ENCODE peak calls at places on chromosomes 13 and 19, in nine cellular contexts. One of them, this sample, is unnamed.

GRCh38 chr19:34772697-34773554 is at the start of gene ZNF599:
- DNase-seq in tibial nerve: peak; percentile 71
- DNase-seq in K562: peak; percentile 81
- DNase-seq in sigmoid colon: peak; percentile 95
- DNase-seq in upper lobe of left lung: peak; percentile 99
- DNase-seq in A549: peak; percentile 71
- DNase-seq in GM12878: peak; percentile 68
- DNase-seq in suprapubic skin: peak; percentile 92
- DNase-seq in SK-N-SH: peak; percentile 90
- DNase-seq in this sample: peak; percentile 91

GRCh38 chr19:12648088-12648487 is 18.5 kb downstream of the MAN2B1 start:
- DNase-seq in tibial nerve: no peak
- DNase-seq in K562: peak; percentile 53
- DNase-seq in sigmoid colon: no peak
- DNase-seq in upper lobe of left lung: peak; percentile 86
- DNase-seq in A549: no peak
- DNase-seq in GM12878: no peak
- DNase-seq in suprapubic skin: no peak
- DNase-seq in SK-N-SH: peak; percentile 85
- DNase-seq in this sample: no peak

GRCh38 chr19:6802336-6803035 is 30.0 kb downstream of the VAV1 start:
- DNase-seq in tibial nerve: no peak
- DNase-seq in K562: no peak
- DNase-seq in sigmoid colon: peak; percentile 67
- DNase-seq in upper lobe of left lung: no peak
- DNase-seq in A549: peak; percentile 25
- DNase-seq in GM12878: peak; percentile 78
- DNase-seq in suprapubic skin: no peak
- DNase-seq in SK-N-SH: no peak
- DNase-seq in this sample: peak; percentile 39

GRCh38 chr19:10878253-10878652 is 6.9 kb downstream of the CARM1 start:
- DNase-seq in tibial nerve: no peak
- DNase-seq in K562: no peak
- DNase-seq in sigmoid colon: no peak
- DNase-seq in upper lobe of left lung: no peak
- DNase-seq in A549: no peak
- DNase-seq in GM12878: no peak
- DNase-seq in suprapubic skin: no peak
- DNase-seq in SK-N-SH: no peak
- DNase-seq in this sample: no peak

GRCh38 chr19:53782698-53783097 is 41.4 kb downstream of the NLRP12 start:
- DNase-seq in tibial nerve: no peak
- DNase-seq in K562: no peak
- DNase-seq in sigmoid colon: no peak
- DNase-seq in upper lobe of left lung: no peak
- DNase-seq in A549: no peak
- DNase-seq in GM12878: no peak
- DNase-seq in suprapubic skin: no peak
- DNase-seq in SK-N-SH: no peak
- DNase-seq in this sample: no peak

GRCh38 chr19:54299126-54299498 is 13.9 kb downstream of the LILRA5 start:
- DNase-seq in tibial nerve: no peak
- DNase-seq in K562: no peak
- DNase-seq in sigmoid colon: peak; percentile 7
- DNase-seq in upper lobe of left lung: no peak
- DNase-seq in A549: no peak
- DNase-seq in GM12878: no peak
- DNase-seq in suprapubic skin: no peak
- DNase-seq in SK-N-SH: no peak
- DNase-seq in this sample: no peak

GRCh38 chr13:113027566-113027965 is 58.6 kb downstream of the MCF2L start:
- DNase-seq in tibial nerve: no peak
- DNase-seq in K562: no peak
- DNase-seq in sigmoid colon: no peak
- DNase-seq in upper lobe of left lung: peak; percentile 50
- DNase-seq in A549: no peak
- DNase-seq in GM12878: no peak
- DNase-seq in suprapubic skin: no peak
- DNase-seq in SK-N-SH: peak; percentile 49
- DNase-seq in this sample: no peak

GRCh38 chr19:29002336-29002735 is 210.6 kb downstream of the UQCRFS1 start:
- DNase-seq in tibial nerve: no peak
- DNase-seq in K562: no peak
- DNase-seq in sigmoid colon: peak; percentile 48
- DNase-seq in upper lobe of left lung: no peak
- DNase-seq in A549: no peak
- DNase-seq in GM12878: no peak
- DNase-seq in suprapubic skin: no peak
- DNase-seq in SK-N-SH: no peak
- DNase-seq in this sample: no peak

GRCh38 chr19:54654447-54655321 is 8.1 kb upstream of the LILRB4 start:
- DNase-seq in tibial nerve: no peak
- DNase-seq in K562: no peak
- DNase-seq in sigmoid colon: no peak
- DNase-seq in upper lobe of left lung: no peak
- DNase-seq in A549: no peak
- DNase-seq in GM12878: no peak
- DNase-seq in suprapubic skin: no peak
- DNase-seq in SK-N-SH: no peak
- DNase-seq in this sample: no peak

GRCh38 chr19:24064175-24064574 is 22.8 kb upstream of the ZNF254 start:
- DNase-seq in tibial nerve: no peak
- DNase-seq in K562: no peak
- DNase-seq in sigmoid colon: no peak
- DNase-seq in upper lobe of left lung: no peak
- DNase-seq in A549: no peak
- DNase-seq in GM12878: no peak
- DNase-seq in suprapubic skin: no peak
- DNase-seq in SK-N-SH: no peak
- DNase-seq in this sample: no peak

GRCh38 chr19:30648321-30648720 is 276.1 kb downstream of the ZNF536 start:
- DNase-seq in tibial nerve: no peak
- DNase-seq in K562: no peak
- DNase-seq in sigmoid colon: no peak
- DNase-seq in upper lobe of left lung: no peak
- DNase-seq in A549: no peak
- DNase-seq in GM12878: no peak
- DNase-seq in suprapubic skin: no peak
- DNase-seq in SK-N-SH: peak; percentile 35
- DNase-seq in this sample: no peak

GRCh38 chr13:60453490-60453889 is 56.5 kb downstream of the TDRD3 start:
- DNase-seq in tibial nerve: no peak
- DNase-seq in K562: no peak
- DNase-seq in sigmoid colon: no peak
- DNase-seq in upper lobe of left lung: no peak
- DNase-seq in A549: no peak
- DNase-seq in GM12878: no peak
- DNase-seq in suprapubic skin: no peak
- DNase-seq in SK-N-SH: no peak
- DNase-seq in this sample: no peak

GRCh38 chr19:1942934-1943555 is 2.1 kb downstream of the CSNK1G2 start:
- DNase-seq in tibial nerve: no peak
- DNase-seq in K562: no peak
- DNase-seq in sigmoid colon: no peak
- DNase-seq in upper lobe of left lung: no peak
- DNase-seq in A549: no peak
- DNase-seq in GM12878: no peak
- DNase-seq in suprapubic skin: no peak
- DNase-seq in SK-N-SH: no peak
- DNase-seq in this sample: no peak

GRCh38 chr19:33273065-33273736 is 29.1 kb downstream of the CEBPA start:
- DNase-seq in tibial nerve: no peak
- DNase-seq in K562: no peak
- DNase-seq in sigmoid colon: no peak
- DNase-seq in upper lobe of left lung: peak; percentile 81
- DNase-seq in A549: no peak
- DNase-seq in GM12878: no peak
- DNase-seq in suprapubic skin: no peak
- DNase-seq in SK-N-SH: no peak
- DNase-seq in this sample: no peak

GRCh38 chr19:5172859-5173577 is 167.6 kb downstream of the PTPRS start:
- DNase-seq in tibial nerve: no peak
- DNase-seq in K562: peak; percentile 44
- DNase-seq in sigmoid colon: no peak
- DNase-seq in upper lobe of left lung: no peak
- DNase-seq in A549: peak; percentile 89
- DNase-seq in GM12878: no peak
- DNase-seq in suprapubic skin: no peak
- DNase-seq in SK-N-SH: no peak
- DNase-seq in this sample: no peak
- TF ChIP-seq EP300 in tibial nerve: no peak
- TF ChIP-seq EP300 in K562: peak; percentile 52
- TF ChIP-seq EP300 in sigmoid colon: no peak
- TF ChIP-seq EP300 in upper lobe of left lung: no peak
- TF ChIP-seq EP300 in A549: peak; percentile 77
- TF ChIP-seq EP300 in GM12878: no peak
- TF ChIP-seq EP300 in suprapubic skin: no peak
- TF ChIP-seq EP300 in SK-N-SH: peak; percentile 83
- TF ChIP-seq EP300 in this sample: no peak

DNA sequence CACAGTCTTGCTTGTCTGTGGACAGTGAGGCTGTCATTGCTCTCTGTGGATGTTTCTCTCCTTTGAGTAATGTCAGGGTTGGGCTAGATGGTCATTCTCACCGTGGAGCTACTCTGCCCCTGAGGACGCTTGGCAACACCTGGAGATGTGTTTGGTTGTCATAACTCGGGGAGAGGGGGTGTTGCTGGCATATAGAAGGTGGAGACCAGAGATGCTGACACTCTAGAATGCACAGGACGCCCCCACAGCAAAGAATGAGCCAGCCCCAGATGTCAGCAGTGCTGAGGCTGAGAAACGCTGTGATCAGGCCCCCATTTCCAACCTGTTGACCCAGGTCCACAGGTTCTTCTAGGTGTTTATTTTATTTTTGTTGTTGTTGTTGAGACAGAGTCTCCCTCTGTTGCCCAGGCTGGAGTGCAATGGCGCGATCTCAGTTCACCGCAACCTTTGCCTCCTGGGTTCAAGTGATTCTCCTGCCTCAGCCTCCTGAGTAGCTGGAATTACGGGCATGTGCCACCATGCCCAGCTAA is 4.6 kb downstream of the CCDC124 start:
- DNase-seq in tibial nerve: no peak
- DNase-seq in K562: no peak
- DNase-seq in sigmoid colon: no peak
- DNase-seq in upper lobe of left lung: no peak
- DNase-seq in A549: no peak
- DNase-seq in GM12878: no peak
- DNase-seq in suprapubic skin: no peak
- DNase-seq in SK-N-SH: no peak
- DNase-seq in this sample: no peak
- TF ChIP-seq EP300 in tibial nerve: no peak
- TF ChIP-seq EP300 in K562: no peak
- TF ChIP-seq EP300 in sigmoid colon: no peak
- TF ChIP-seq EP300 in upper lobe of left lung: no peak
- TF ChIP-seq EP300 in A549: no peak
- TF ChIP-seq EP300 in GM12878: no peak
- TF ChIP-seq EP300 in suprapubic skin: no peak
- TF ChIP-seq EP300 in SK-N-SH: no peak
- TF ChIP-seq EP300 in this sample: no peak

GRCh38 chr13:24106429-24106828 is 54.1 kb upstream of the SPATA13 start:
- DNase-seq in tibial nerve: no peak
- DNase-seq in K562: no peak
- DNase-seq in sigmoid colon: no peak
- DNase-seq in upper lobe of left lung: no peak
- DNase-seq in A549: no peak
- DNase-seq in GM12878: no peak
- DNase-seq in suprapubic skin: no peak
- DNase-seq in SK-N-SH: no peak
- DNase-seq in this sample: no peak
- TF ChIP-seq EP300 in tibial nerve: no peak
- TF ChIP-seq EP300 in K562: no peak
- TF ChIP-seq EP300 in sigmoid colon: no peak
- TF ChIP-seq EP300 in upper lobe of left lung: no peak
- TF ChIP-seq EP300 in A549: no peak
- TF ChIP-seq EP300 in GM12878: no peak
- TF ChIP-seq EP300 in suprapubic skin: no peak
- TF ChIP-seq EP300 in SK-N-SH: no peak
- TF ChIP-seq EP300 in this sample: no peak

GRCh38 chr19:862529-863304 is 3.3 kb downstream of the CFD start:
- DNase-seq in tibial nerve: peak; percentile 68
- DNase-seq in K562: peak; percentile 82
- DNase-seq in sigmoid colon: no peak
- DNase-seq in upper lobe of left lung: peak; percentile 94
- DNase-seq in A549: no peak
- DNase-seq in GM12878: peak; percentile 12
- DNase-seq in suprapubic skin: no peak
- DNase-seq in SK-N-SH: peak; percentile 91
- DNase-seq in this sample: peak; percentile 61
- TF ChIP-seq EP300 in tibial nerve: no peak
- TF ChIP-seq EP300 in K562: no peak
- TF ChIP-seq EP300 in sigmoid colon: no peak
- TF ChIP-seq EP300 in upper lobe of left lung: no peak
- TF ChIP-seq EP300 in A549: no peak
- TF ChIP-seq EP300 in GM12878: no peak
- TF ChIP-seq EP300 in suprapubic skin: no peak
- TF ChIP-seq EP300 in SK-N-SH: no peak
- TF ChIP-seq EP300 in this sample: no peak

GRCh38 chr13:33640832-33641231 is 177.1 kb upstream of the RFC3 start:
- DNase-seq in tibial nerve: no peak
- DNase-seq in K562: no peak
- DNase-seq in sigmoid colon: no peak
- DNase-seq in upper lobe of left lung: no peak
- DNase-seq in A549: no peak
- DNase-seq in GM12878: no peak
- DNase-seq in suprapubic skin: no peak
- DNase-seq in SK-N-SH: no peak
- DNase-seq in this sample: no peak
- TF ChIP-seq EP300 in tibial nerve: no peak
- TF ChIP-seq EP300 in K562: no peak
- TF ChIP-seq EP300 in sigmoid colon: no peak
- TF ChIP-seq EP300 in upper lobe of left lung: no peak
- TF ChIP-seq EP300 in A549: no peak
- TF ChIP-seq EP300 in GM12878: no peak
- TF ChIP-seq EP300 in suprapubic skin: no peak
- TF ChIP-seq EP300 in SK-N-SH: no peak
- TF ChIP-seq EP300 in this sample: no peak

DNA sequence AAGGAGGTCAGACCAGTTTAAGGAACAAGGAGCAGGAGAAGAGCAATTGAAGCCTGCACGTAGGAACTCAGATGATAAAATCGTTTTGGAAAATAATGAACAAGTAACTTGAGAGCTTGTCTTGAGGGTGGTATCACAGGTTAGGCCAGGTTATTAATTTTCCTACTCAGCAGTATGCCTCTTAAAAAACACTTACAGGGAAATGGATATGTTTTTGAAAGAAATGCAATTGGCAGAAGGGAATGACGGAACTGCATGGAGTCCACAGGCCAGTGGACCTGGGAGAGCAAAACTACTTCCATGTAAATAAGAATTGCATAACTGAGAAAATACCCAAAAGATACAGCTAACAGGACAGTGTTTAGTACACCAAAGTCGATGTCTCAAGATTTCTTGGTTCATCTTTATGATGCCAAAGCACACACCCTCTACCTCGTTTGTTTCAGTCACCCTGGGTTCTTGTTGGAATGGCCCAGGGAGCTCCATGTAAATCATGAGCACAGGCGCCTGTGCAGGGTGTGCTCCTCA is 35.2 kb downstream of the MBNL2 start:
- DNase-seq in tibial nerve: no peak
- DNase-seq in K562: no peak
- DNase-seq in sigmoid colon: no peak
- DNase-seq in upper lobe of left lung: no peak
- DNase-seq in A549: no peak
- DNase-seq in GM12878: no peak
- DNase-seq in suprapubic skin: no peak
- DNase-seq in SK-N-SH: no peak
- DNase-seq in this sample: no peak
- TF ChIP-seq EP300 in tibial nerve: no peak
- TF ChIP-seq EP300 in K562: no peak
- TF ChIP-seq EP300 in sigmoid colon: no peak
- TF ChIP-seq EP300 in upper lobe of left lung: no peak
- TF ChIP-seq EP300 in A549: no peak
- TF ChIP-seq EP300 in GM12878: no peak
- TF ChIP-seq EP300 in suprapubic skin: no peak
- TF ChIP-seq EP300 in SK-N-SH: no peak
- TF ChIP-seq EP300 in this sample: no peak

This sample was measured in stomach.